ENCODE peak calls at places on chromosomes 13 and 19, in four cellular contexts. H is HepG2, V is A549, N is K562. B is an unnamed sample.

GRCh38 chr13:32471187-32471922 is 43.4 kb upstream of the N4BP2L1 start:
- DNase-seq in H (no peak), N (no peak), V (no peak), B (no peak)

GRCh38 chr19:10061717-10062310 is 24.3 kb upstream of the SHFL start:
- DNase-seq in V (no peak), H (no peak), N (peak), B (no peak)

GRCh38 chr19:12574036-12574435 is 22.8 kb upstream of the ZNF564 start:
- DNase-seq in N (no peak), H (no peak), V (no peak), B (peak)

GRCh38 chr13:50401721-50402510 is 386.7 kb downstream of the KCNRG start:
- DNase-seq in N (no peak), H (no peak), V (no peak), B (no peak)

GRCh38 chr13:78680064-78680463 is 21.1 kb upstream of the OBI1 start:
- DNase-seq in H (no peak), V (no peak), N (no peak), B (no peak)

GRCh38 chr19:10617409-10618121 is 7.8 kb upstream of the SLC44A2 start:
- DNase-seq in H (no peak), V (no peak), N (peak), B (no peak)

GRCh38 chr19:2037676-2038255 is 13.3 kb downstream of the MKNK2 start:
- DNase-seq in N (no peak), V (no peak), H (no peak), B (no peak)

GRCh38 chr13:97986841-97987240 is 33.4 kb downstream of the IPO5 start:
- DNase-seq in N (no peak), V (no peak), H (no peak), B (peak)

GRCh38 chr13:110646442-110647364 is 31.4 kb downstream of the NAXD start:
- DNase-seq in V (no peak), N (no peak), H (no peak), B (no peak)

GRCh38 chr19:32318884-32319520 is 26.4 kb upstream of the ZNF507 start:
- DNase-seq in V (peak), H (no peak), N (peak), B (no peak)

GRCh38 chr19:42601811-42602443 is 7.2 kb upstream of the CEACAM8 start:
- DNase-seq in N (peak), H (peak), V (peak), B (no peak)

GRCh38 chr13:113083402-113084061 is 22.1 kb upstream of the F7 start:
- DNase-seq in N (no peak), H (no peak), V (no peak), B (no peak)

GRCh38 chr19:56507446-56508281 is at the start of gene ZNF471:
- DNase-seq in V (peak), H (no peak), N (no peak), B (no peak)
- TF ChIP-seq POLR2AphosphoS2 in V (no peak), H (no peak), N (no peak), B (no peak)

DNA sequence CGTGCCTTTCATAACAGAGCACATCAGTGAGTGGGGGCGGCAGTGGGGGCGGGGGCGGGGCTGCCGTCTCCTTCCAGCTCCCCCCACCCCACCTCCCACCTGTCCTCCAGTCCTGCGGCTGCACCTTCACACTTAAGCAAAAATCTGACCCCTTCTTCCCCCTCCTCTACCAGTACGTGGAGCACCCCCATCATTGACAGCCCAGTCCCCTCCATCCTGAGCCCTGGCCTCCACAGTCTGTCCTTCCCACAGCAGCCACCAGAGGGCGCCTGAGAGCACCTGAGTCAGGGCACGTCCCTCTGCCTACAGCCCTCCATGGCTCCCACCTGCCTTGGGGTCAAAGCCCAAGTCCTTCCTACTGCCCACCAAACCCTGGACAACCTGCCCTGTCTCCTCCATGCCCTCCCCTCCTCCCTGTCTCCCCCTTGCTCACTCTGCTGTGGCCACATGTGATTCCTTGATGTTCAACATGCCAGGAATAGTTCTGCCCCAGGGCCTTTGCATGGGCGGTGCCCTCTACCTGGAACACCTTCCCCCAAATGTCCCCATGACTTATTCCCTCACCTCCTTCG is 4.0 kb downstream of the EBI3 start:
- DNase-seq in V (no peak), N (peak), H (peak), B (no peak)
- TF ChIP-seq POLR2AphosphoS2 in V (no peak), N (no peak), H (no peak), B (no peak)

DNA sequence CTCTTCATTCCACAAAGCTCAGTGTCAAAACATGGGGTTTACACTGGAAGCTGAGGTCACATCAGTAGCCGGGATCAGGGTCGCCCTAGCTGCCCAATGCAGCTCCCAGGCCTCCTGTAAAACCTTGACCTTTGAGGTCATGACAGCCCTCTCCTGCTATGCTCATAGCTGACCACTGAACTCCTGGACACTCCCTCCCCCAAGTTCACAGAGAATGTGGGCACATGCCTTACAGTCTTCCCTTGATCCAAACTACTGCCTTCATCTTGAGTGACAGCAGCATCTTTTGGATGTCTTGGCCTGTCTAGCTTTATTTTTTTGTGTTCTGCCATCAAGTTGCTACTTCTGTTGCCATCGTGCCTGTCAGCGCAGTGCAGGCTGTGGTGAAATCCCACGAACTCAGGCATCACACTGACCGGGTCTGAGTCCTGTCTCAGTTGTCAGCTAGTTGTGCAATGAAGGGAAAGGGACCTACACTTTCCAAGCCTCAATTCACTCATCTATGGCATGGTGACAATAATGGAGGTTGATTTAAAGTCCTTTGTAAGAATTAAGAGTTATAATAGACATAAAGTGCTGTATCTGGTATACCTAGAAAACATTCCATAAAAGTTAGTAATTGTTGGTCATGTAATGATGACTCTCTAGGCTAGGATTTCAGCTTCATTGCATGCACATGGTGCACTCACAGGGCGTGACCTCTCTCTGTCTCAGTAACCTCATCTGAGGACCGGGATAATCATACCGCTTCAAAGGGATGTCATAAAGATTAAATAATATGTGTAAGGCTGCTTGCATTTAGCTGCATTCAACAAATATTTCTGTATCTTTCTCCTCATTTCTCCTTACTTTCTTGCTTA is 16.5 kb upstream of the ALOX5AP start:
- DNase-seq in H (peak), N (no peak), V (peak), B (no peak)
- TF ChIP-seq POLR2AphosphoS2 in H (no peak), N (no peak), V (no peak), B (no peak)

GRCh38 chr13:102234618-102235017 is 167.2 kb downstream of the FGF14 start:
- DNase-seq in V (no peak), N (no peak), H (no peak), B (no peak)

GRCh38 chr13:102240110-102240509 is 161.7 kb downstream of the FGF14 start:
- DNase-seq in H (no peak), N (no peak), V (no peak), B (no peak)

GRCh38 chr13:102236341-102236740 is 165.5 kb downstream of the FGF14 start:
- DNase-seq in V (no peak), H (peak), N (no peak), B (no peak)

GRCh38 chr13:102235689-102236088 is 166.2 kb downstream of the FGF14 start:
- DNase-seq in H (no peak), V (no peak), N (no peak), B (no peak)

DNA sequence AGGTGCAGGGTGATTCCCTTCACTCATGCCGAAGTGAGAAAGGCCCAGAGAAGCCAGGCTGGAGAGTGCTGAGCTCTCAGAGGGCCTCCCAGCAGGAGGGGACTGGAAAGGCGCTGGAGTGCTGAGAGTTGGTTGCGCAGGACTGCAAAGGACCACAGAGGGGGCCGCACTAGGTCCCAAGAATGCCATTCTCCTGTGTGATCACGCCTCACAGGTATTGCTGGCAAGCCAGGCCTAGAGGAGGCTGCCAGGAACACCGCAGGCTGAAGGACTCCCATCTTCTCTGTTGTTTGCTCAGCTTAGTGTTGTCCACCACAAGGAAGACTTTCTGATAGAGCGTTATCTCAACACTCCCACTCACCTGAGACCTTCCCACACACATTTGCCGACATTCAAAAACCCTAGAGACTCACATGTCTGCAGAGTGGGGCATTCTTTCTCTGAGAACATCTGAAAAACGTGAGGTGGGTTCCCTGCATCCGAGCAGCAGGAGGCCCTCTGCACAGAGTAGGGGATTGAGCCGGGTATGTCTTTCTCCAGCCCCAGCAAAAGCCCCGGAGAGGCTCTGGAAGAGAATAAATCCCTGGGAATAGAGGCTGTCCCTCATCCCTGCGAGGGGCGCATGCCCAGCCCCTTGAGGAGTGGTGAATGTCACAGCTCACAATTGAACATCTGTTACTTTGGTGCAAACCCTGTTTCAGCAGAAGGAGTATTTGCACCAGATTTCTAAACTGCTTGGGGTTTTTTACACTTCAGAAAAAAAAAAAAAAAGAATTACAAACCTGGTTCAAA is 164.8 kb downstream of the FGF14 start:
- DNase-seq in V (no peak), H (no peak), N (no peak), B (no peak)
- TF ChIP-seq POLR2AphosphoS2 in V (no peak), H (no peak), N (no peak), B (no peak)

GRCh38 chr13:94195715-94196114 is 283.8 kb downstream of the DCT start:
- DNase-seq in V (no peak), N (no peak), H (no peak), B (no peak)

GRCh38 chr13:94192576-94192975 is 286.9 kb downstream of the DCT start:
- DNase-seq in H (peak), V (no peak), N (no peak), B (no peak)

GRCh38 chr13:94198666-94199065 is 280.8 kb downstream of the DCT start:
- DNase-seq in N (no peak), H (no peak), V (no peak), B (no peak)

GRCh38 chr13:94199135-94199534 is 280.3 kb downstream of the DCT start:
- DNase-seq in N (no peak), H (no peak), V (no peak), B (no peak)

GRCh38 chr13:94196426-94196825 is 283.1 kb downstream of the DCT start:
- DNase-seq in V (no peak), N (no peak), H (no peak), B (no peak)
- TF ChIP-seq POLR2AphosphoS2 in V (no peak), N (no peak), H (no peak), B (no peak)

GRCh38 chr19:28598861-28599260 is 614.1 kb downstream of the UQCRFS1 start:
- DNase-seq in N (no peak), H (no peak), V (no peak), B (no peak)
- TF ChIP-seq POLR2AphosphoS2 in N (no peak), H (no peak), V (no peak), B (no peak)

GRCh38 chr13:47220453-47221150 is 323.7 kb upstream of the HTR2A start:
- DNase-seq in N (no peak), V (no peak), H (no peak), B (no peak)
- TF ChIP-seq POLR2AphosphoS2 in N (no peak), V (no peak), H (no peak), B (no peak)